ENCODE peak calls at places on chromosomes 16 and 17, in ten cellular contexts. One of them, this sample, is unnamed.

GRCh38 chr16:51508813-51509212 is 357.7 kb upstream of the SALL1 start:
- DNase-seq in transverse colon: no peak
- DNase-seq in iPS-NIHi11: no peak
- DNase-seq in pulmonary artery endothelial cell: no peak
- DNase-seq in AML-193: no peak
- DNase-seq in HEK293T: no peak
- DNase-seq in ureter: no peak
- DNase-seq in GM18507: no peak
- DNase-seq in AG04450: peak; percentile 15
- DNase-seq in memory B cell: no peak
- DNase-seq in this sample: no peak

GRCh38 chr16:58444265-58444664 is 52.0 kb downstream of the GINS3 start:
- DNase-seq in transverse colon: no peak
- DNase-seq in iPS-NIHi11: no peak
- DNase-seq in pulmonary artery endothelial cell: no peak
- DNase-seq in AML-193: no peak
- DNase-seq in HEK293T: no peak
- DNase-seq in ureter: no peak
- DNase-seq in GM18507: no peak
- DNase-seq in AG04450: no peak
- DNase-seq in memory B cell: no peak
- DNase-seq in this sample: no peak

GRCh38 chr17:61980535-61980934 is 52.8 kb upstream of the INTS2 start:
- DNase-seq in transverse colon: no peak
- DNase-seq in iPS-NIHi11: no peak
- DNase-seq in pulmonary artery endothelial cell: no peak
- DNase-seq in AML-193: no peak
- DNase-seq in HEK293T: no peak
- DNase-seq in ureter: no peak
- DNase-seq in GM18507: no peak
- DNase-seq in AG04450: no peak
- DNase-seq in memory B cell: no peak
- DNase-seq in this sample: no peak

GRCh38 chr16:77564791-77565390 is 130.1 kb upstream of the ADAMTS18 start:
- DNase-seq in transverse colon: no peak
- DNase-seq in iPS-NIHi11: no peak
- DNase-seq in pulmonary artery endothelial cell: no peak
- DNase-seq in AML-193: no peak
- DNase-seq in HEK293T: no peak
- DNase-seq in ureter: no peak
- DNase-seq in GM18507: no peak
- DNase-seq in AG04450: no peak
- DNase-seq in memory B cell: no peak
- DNase-seq in this sample: no peak

GRCh38 chr16:68704232-68704867 is 32.7 kb upstream of the CDH1 start:
- DNase-seq in transverse colon: peak; percentile 92
- DNase-seq in iPS-NIHi11: peak; percentile 89
- DNase-seq in pulmonary artery endothelial cell: no peak
- DNase-seq in AML-193: no peak
- DNase-seq in HEK293T: peak; percentile 82
- DNase-seq in ureter: peak; percentile 82
- DNase-seq in GM18507: peak; percentile 56
- DNase-seq in AG04450: no peak
- DNase-seq in memory B cell: peak; percentile 43
- DNase-seq in this sample: peak; percentile 94

GRCh38 chr16:89193021-89193575 is 7.2 kb downstream of the SLC22A31 start:
- DNase-seq in transverse colon: peak; percentile 63
- DNase-seq in iPS-NIHi11: peak; percentile 90
- DNase-seq in pulmonary artery endothelial cell: peak; percentile 52
- DNase-seq in AML-193: no peak
- DNase-seq in HEK293T: peak; percentile 93
- DNase-seq in ureter: no peak
- DNase-seq in GM18507: no peak
- DNase-seq in AG04450: no peak
- DNase-seq in memory B cell: no peak
- DNase-seq in this sample: peak; percentile 96

GRCh38 chr17:12256380-12256995 is 235.8 kb downstream of the MAP2K4 start:
- DNase-seq in transverse colon: peak; percentile 18
- DNase-seq in iPS-NIHi11: peak; percentile 52
- DNase-seq in pulmonary artery endothelial cell: no peak
- DNase-seq in AML-193: peak; percentile 7
- DNase-seq in HEK293T: peak; percentile 37
- DNase-seq in ureter: no peak
- DNase-seq in GM18507: peak; percentile 14
- DNase-seq in AG04450: peak; percentile 56
- DNase-seq in memory B cell: no peak
- DNase-seq in this sample: no peak

GRCh38 chr16:81251871-81252270 is 13.4 kb downstream of the BCO1 start:
- DNase-seq in transverse colon: no peak
- DNase-seq in iPS-NIHi11: no peak
- DNase-seq in pulmonary artery endothelial cell: no peak
- DNase-seq in AML-193: no peak
- DNase-seq in HEK293T: no peak
- DNase-seq in ureter: no peak
- DNase-seq in GM18507: no peak
- DNase-seq in AG04450: no peak
- DNase-seq in memory B cell: no peak
- DNase-seq in this sample: no peak

GRCh38 chr16:8850279-8850885 is 18.4 kb downstream of the CARHSP1 start:
- DNase-seq in transverse colon: no peak
- DNase-seq in iPS-NIHi11: no peak
- DNase-seq in pulmonary artery endothelial cell: peak; percentile 76
- DNase-seq in AML-193: peak; percentile 69
- DNase-seq in HEK293T: no peak
- DNase-seq in ureter: no peak
- DNase-seq in GM18507: no peak
- DNase-seq in AG04450: no peak
- DNase-seq in memory B cell: no peak
- DNase-seq in this sample: peak; percentile 30

GRCh38 chr17:50055055-50055425 is 870 bp upstream of the ITGA3 start:
- DNase-seq in transverse colon: peak; percentile 87
- DNase-seq in iPS-NIHi11: peak; percentile 65
- DNase-seq in pulmonary artery endothelial cell: no peak
- DNase-seq in AML-193: no peak
- DNase-seq in HEK293T: no peak
- DNase-seq in ureter: peak; percentile 84
- DNase-seq in GM18507: no peak
- DNase-seq in AG04450: no peak
- DNase-seq in memory B cell: no peak
- DNase-seq in this sample: peak; percentile 91

GRCh38 chr17:74960739-74961342 is 11.7 kb downstream of the HID1 start:
- DNase-seq in transverse colon: peak; percentile 57
- DNase-seq in iPS-NIHi11: peak; percentile 75
- DNase-seq in pulmonary artery endothelial cell: no peak
- DNase-seq in AML-193: peak; percentile 57
- DNase-seq in HEK293T: peak; percentile 83
- DNase-seq in ureter: no peak
- DNase-seq in GM18507: peak; percentile 33
- DNase-seq in AG04450: peak; percentile 6
- DNase-seq in memory B cell: peak; percentile 31
- DNase-seq in this sample: peak; percentile 93

GRCh38 chr17:5164465-5164864 is 27.2 kb downstream of the ZNF594 start:
- DNase-seq in transverse colon: no peak
- DNase-seq in iPS-NIHi11: no peak
- DNase-seq in pulmonary artery endothelial cell: no peak
- DNase-seq in AML-193: no peak
- DNase-seq in HEK293T: no peak
- DNase-seq in ureter: no peak
- DNase-seq in GM18507: no peak
- DNase-seq in AG04450: no peak
- DNase-seq in memory B cell: no peak
- DNase-seq in this sample: no peak

GRCh38 chr17:34639706-34640425 is 60.5 kb downstream of the TMEM132E start:
- DNase-seq in transverse colon: no peak
- DNase-seq in iPS-NIHi11: no peak
- DNase-seq in pulmonary artery endothelial cell: no peak
- DNase-seq in AML-193: no peak
- DNase-seq in HEK293T: no peak
- DNase-seq in ureter: no peak
- DNase-seq in GM18507: no peak
- DNase-seq in AG04450: no peak
- DNase-seq in memory B cell: no peak
- DNase-seq in this sample: no peak